ENCODE peak calls at places on chromosomes 16 and 17, in seven cellular contexts. M is PC-3; Y is Right ventricle myocardium inferior; X is Panc1; C is CD4-positive, alpha-beta T cell; J is upper lobe of right lung; O is stimulated activated memory B cell treated with anti-CD40 and anti-IgM and Interleukin-4, amounts not matched to agents 10 μg/mL and 1 μg/mL and 100 μg/mL, for 72 hours. E is an unnamed sample.

GRCh38 chr17:57730026-57730701 is 14.9 kb downstream of the CCDC182 start:
- ATAC-seq in M (no peak), Y (no peak), X (no peak), C (no peak), J (no peak), O (peak), E (no peak)

GRCh38 chr17:18182190-18182977 is 1.2 kb upstream of the ALKBH5 start:
- ATAC-seq in M (no peak), Y (peak), X (peak), C (no peak), J (no peak), O (no peak), E (no peak)

GRCh38 chr17:30302241-30302640 is 10.5 kb upstream of the BLMH start:
- ATAC-seq in M (no peak), Y (no peak), X (no peak), C (no peak), J (no peak), O (no peak), E (no peak)

GRCh38 chr17:44023545-44024270 is 8.9 kb upstream of the TMEM101 start:
- ATAC-seq in M (no peak), Y (no peak), X (no peak), C (no peak), J (peak), O (no peak), E (no peak)

GRCh38 chr17:2403044-2403443 is 2.2 kb upstream of the MNT start:
- ATAC-seq in M (no peak), Y (no peak), X (no peak), C (no peak), J (no peak), O (no peak), E (no peak)

GRCh38 chr17:61700252-61700651 is 109.2 kb upstream of the NACA2 start:
- ATAC-seq in M (no peak), Y (no peak), X (no peak), C (no peak), J (no peak), O (no peak), E (no peak)

GRCh38 chr17:55237268-55237667 is 27.5 kb upstream of the HLF start:
- ATAC-seq in M (no peak), Y (no peak), X (no peak), C (peak), J (no peak), O (no peak), E (no peak)

GRCh38 chr17:2230877-2231276 is 72.7 kb downstream of the SMG6 start:
- ATAC-seq in M (no peak), Y (no peak), X (no peak), C (no peak), J (no peak), O (no peak), E (peak)

GRCh38 chr17:8867361-8867981 is at the start of gene PIK3R6:
- ATAC-seq in M (no peak), Y (no peak), X (no peak), C (peak), J (peak), O (peak), E (no peak)

GRCh38 chr17:48718781-48719641 is 3.3 kb downstream of the PRAC1 start:
- ATAC-seq in M (no peak), Y (no peak), X (no peak), C (peak), J (no peak), O (no peak), E (no peak)

GRCh38 chr17:78826836-78827509 is 13.6 kb downstream of the USP36 start:
- ATAC-seq in M (no peak), Y (no peak), X (no peak), C (no peak), J (peak), O (no peak), E (no peak)

GRCh38 chr17:37840576-37840975 is 83.6 kb upstream of the TBC1D3K start:
- ATAC-seq in M (no peak), Y (no peak), X (no peak), C (no peak), J (no peak), O (no peak), E (no peak)

GRCh38 chr17:41413353-41413752 is 11.0 kb downstream of the KRT37 start:
- ATAC-seq in M (no peak), Y (no peak), X (no peak), C (no peak), J (peak), O (no peak), E (no peak)

GRCh38 chr17:45016823-45017222 is 34.6 kb downstream of the DCAKD start:
- ATAC-seq in M (no peak), Y (no peak), X (no peak), C (no peak), J (no peak), O (no peak), E (no peak)

GRCh38 chr17:80738406-80738805 is 193.8 kb downstream of the RPTOR start:
- ATAC-seq in M (no peak), Y (no peak), X (no peak), C (no peak), J (peak), O (peak), E (no peak)

GRCh38 chr17:8272421-8272820 is 16.0 kb upstream of the RANGRF start:
- ATAC-seq in M (no peak), Y (no peak), X (no peak), C (no peak), J (no peak), O (no peak), E (no peak)

GRCh38 chr16:89534147-89534788 is 26.1 kb downstream of the SPG7 start:
- ATAC-seq in M (no peak), Y (peak), X (no peak), C (peak), J (peak), O (peak), E (peak)

GRCh38 chr16:57598437-57598836 is 30.0 kb upstream of the ADGRG1 start:
- ATAC-seq in M (no peak), Y (no peak), X (no peak), C (no peak), J (no peak), O (no peak), E (no peak)

GRCh38 chr16:82699711-82700495 is 73.1 kb downstream of the CDH13 start:
- ATAC-seq in M (no peak), Y (peak), X (no peak), C (no peak), J (no peak), O (no peak), E (no peak)

GRCh38 chr17:62705116-62705515 is 77.6 kb downstream of the MRC2 start:
- ATAC-seq in M (no peak), Y (no peak), X (no peak), C (no peak), J (no peak), O (no peak), E (no peak)

GRCh38 chr17:62859146-62859545 is 51.0 kb upstream of the MARCHF10 start:
- ATAC-seq in M (peak), Y (no peak), X (no peak), C (no peak), J (peak), O (no peak), E (no peak)

GRCh38 chr17:13384626-13385025 is 217.1 kb downstream of the HS3ST3A1 start:
- ATAC-seq in M (no peak), Y (no peak), X (no peak), C (no peak), J (no peak), O (no peak), E (no peak)

GRCh38 chr17:29840884-29841283 is 89.1 kb downstream of the SSH2 start:
- ATAC-seq in M (no peak), Y (no peak), X (no peak), C (no peak), J (no peak), O (no peak), E (no peak)

GRCh38 chr16:71537643-71538042 is 11.4 kb downstream of the CHST4 start:
- ATAC-seq in M (peak), Y (no peak), X (peak), C (peak), J (peak), O (peak), E (no peak)

E was measured in activated CD4-positive, CD25-positive, alpha-beta regulatory T cell treated with anti-CD3 and anti-CD28 coated beads, Interleukin-2, amount 50 U/mL, for 24 hours.